ENCODE peak calls at places on chromosomes 3 and 15, in nine cellular contexts. V, W, L, X, P, A, T, G and C are unnamed samples.

GRCh38 chr15:39783244-39783820 is 691 bp upstream of the FSIP1 start:
- DNase-seq in V (no peak), W (peak; percentile 19), L (no peak), X (no peak), P (no peak), A (no peak), T (no peak), G (no peak), C (no peak)

GRCh38 chr3:156981005-156981404 is 154.9 kb downstream of the LEKR1 start:
- DNase-seq in V (no peak), W (no peak), L (no peak), X (no peak), P (no peak), A (peak; percentile 48), T (no peak), G (no peak), C (no peak)

GRCh38 chr15:38941399-38941953 is 376.9 kb upstream of the RASGRP1 start:
- DNase-seq in V (no peak), W (no peak), L (no peak), X (no peak), P (no peak), A (no peak), T (no peak), G (no peak), C (no peak)

GRCh38 chr15:79680721-79681120 is 216.1 kb downstream of the MTHFS start:
- DNase-seq in V (no peak), W (no peak), L (no peak), X (no peak), P (no peak), A (no peak), T (no peak), G (no peak), C (no peak)

GRCh38 chr15:89916660-89917059 is 3.9 kb upstream of the ARPIN start:
- DNase-seq in V (no peak), W (no peak), L (no peak), X (no peak), P (no peak), A (no peak), T (no peak), G (no peak), C (no peak)

GRCh38 chr3:12904951-12905315 is 63.6 kb upstream of the RPL32 start:
- DNase-seq in V (no peak), W (no peak), L (no peak), X (no peak), P (no peak), A (no peak), T (no peak), G (no peak), C (no peak)

GRCh38 chr15:73956276-73957086 is 30.2 kb downstream of the LOXL1 start:
- DNase-seq in V (no peak), W (no peak), L (no peak), X (peak; percentile 83), P (no peak), A (no peak), T (no peak), G (no peak), C (no peak)

GRCh38 chr3:156728267-156728985 is 54.0 kb downstream of the TIPARP start:
- DNase-seq in V (no peak), W (no peak), L (no peak), X (no peak), P (no peak), A (no peak), T (no peak), G (no peak), C (no peak)

GRCh38 chr3:6861331-6861988 is 545 bp downstream of the GRM7 start:
- DNase-seq in V (no peak), W (no peak), L (no peak), X (no peak), P (no peak), A (no peak), T (no peak), G (no peak), C (no peak)

GRCh38 chr3:48130321-48130881 is 57.8 kb downstream of the CDC25A start:
- DNase-seq in V (no peak), W (no peak), L (no peak), X (peak; percentile 81), P (no peak), A (no peak), T (peak; percentile 49), G (peak; percentile 27), C (peak; percentile 30)

GRCh38 chr3:35198857-35199256 is 440.5 kb upstream of the ARPP21 start:
- DNase-seq in V (no peak), W (no peak), L (no peak), X (no peak), P (no peak), A (no peak), T (no peak), G (no peak), C (no peak)

GRCh38 chr3:130850044-130850797 is 43.7 kb upstream of the ATP2C1 start:
- DNase-seq in V (no peak), W (peak; percentile 0), L (peak; percentile 2), X (no peak), P (no peak), A (peak; percentile 42), T (peak; percentile 38), G (no peak), C (no peak)

GRCh38 chr15:47718474-47719440 is 1.5 kb downstream of the SEMA6D start:
- DNase-seq in V (no peak), W (no peak), L (no peak), X (peak; percentile 69), P (no peak), A (peak; percentile 19), T (peak; percentile 44), G (peak; percentile 17), C (peak; percentile 45)

GRCh38 chr3:156892701-156893100 is 66.5 kb downstream of the LEKR1 start:
- DNase-seq in V (no peak), W (no peak), L (no peak), X (no peak), P (no peak), A (no peak), T (no peak), G (no peak), C (no peak)

GRCh38 chr3:112781611-112782010 is 65.1 kb downstream of the CD200R1L start:
- DNase-seq in V (no peak), W (no peak), L (no peak), X (no peak), P (no peak), A (no peak), T (no peak), G (no peak), C (no peak)

DNA sequence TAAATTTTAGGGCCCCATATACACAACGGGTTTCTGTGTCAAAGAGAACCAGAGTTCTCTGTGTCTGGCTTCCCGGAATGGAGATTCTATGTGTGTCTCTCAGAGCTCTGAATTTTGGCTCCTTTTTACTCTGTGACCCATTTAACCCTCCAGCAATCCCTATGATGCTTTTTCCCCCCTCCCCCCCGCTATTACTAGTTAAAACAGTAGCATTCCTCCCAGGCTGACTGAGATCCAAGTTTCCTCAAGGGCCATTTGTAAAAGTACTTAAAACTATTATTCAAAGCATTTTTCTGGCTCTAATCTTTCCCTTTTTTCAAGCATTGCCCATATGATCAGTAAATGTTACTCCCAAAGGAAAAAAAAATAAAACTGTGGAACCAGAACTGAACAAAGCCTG is 6.6 kb upstream of the STAC start:
- DNase-seq in V (no peak), W (no peak), L (no peak), X (no peak), P (no peak), A (no peak), T (no peak), G (no peak), C (no peak)
- H3K4me1 ChIP-seq in V (no peaks in the 10 kb centered on the region), W (no peaks in the 10 kb centered on the region), L (no peaks in the 10 kb centered on the region), X (no peaks in the 10 kb centered on the region), P (no peaks in the 10 kb centered on the region), A (no peaks in the 10 kb centered on the region), T (no peaks in the 10 kb centered on the region), G (no peaks in the 10 kb centered on the region), C (no peaks in the 10 kb centered on the region)

GRCh38 chr15:44565387-44566169 is 28.6 kb downstream of the EIF3J start:
- DNase-seq in V (no peak), W (no peak), L (no peak), X (no peak), P (no peak), A (no peak), T (no peak), G (no peak), C (no peak)
- H3K4me1 ChIP-seq in V (peaks cover 6% of the 10 kb centered on the region), W (peaks cover 5% of the 10 kb centered on the region), L (peaks cover 1% of the 10 kb centered on the region), X (no peaks in the 10 kb centered on the region), P (no peaks in the 10 kb centered on the region), A (peaks cover 2% of the 10 kb centered on the region), T (no peaks in the 10 kb centered on the region), G (no peaks in the 10 kb centered on the region), C (no peaks in the 10 kb centered on the region)

GRCh38 chr3:9779721-9780450 is 10.1 kb upstream of the CAMK1 start:
- DNase-seq in V (peak; percentile 13), W (peak; percentile 57), L (no peak), X (no peak), P (no peak), A (no peak), T (no peak), G (no peak), C (peak; percentile 68)

GRCh38 chr3:9778102-9778501 is 8.4 kb upstream of the CAMK1 start:
- DNase-seq in V (no peak), W (no peak), L (no peak), X (no peak), P (no peak), A (no peak), T (no peak), G (no peak), C (no peak)

GRCh38 chr3:9777695-9778023 is 7.9 kb upstream of the CAMK1 start:
- DNase-seq in V (no peak), W (no peak), L (no peak), X (no peak), P (no peak), A (no peak), T (no peak), G (no peak), C (no peak)

GRCh38 chr3:9779197-9779596 is 9.4 kb upstream of the CAMK1 start:
- DNase-seq in V (no peak), W (no peak), L (no peak), X (no peak), P (no peak), A (no peak), T (no peak), G (no peak), C (no peak)

DNA sequence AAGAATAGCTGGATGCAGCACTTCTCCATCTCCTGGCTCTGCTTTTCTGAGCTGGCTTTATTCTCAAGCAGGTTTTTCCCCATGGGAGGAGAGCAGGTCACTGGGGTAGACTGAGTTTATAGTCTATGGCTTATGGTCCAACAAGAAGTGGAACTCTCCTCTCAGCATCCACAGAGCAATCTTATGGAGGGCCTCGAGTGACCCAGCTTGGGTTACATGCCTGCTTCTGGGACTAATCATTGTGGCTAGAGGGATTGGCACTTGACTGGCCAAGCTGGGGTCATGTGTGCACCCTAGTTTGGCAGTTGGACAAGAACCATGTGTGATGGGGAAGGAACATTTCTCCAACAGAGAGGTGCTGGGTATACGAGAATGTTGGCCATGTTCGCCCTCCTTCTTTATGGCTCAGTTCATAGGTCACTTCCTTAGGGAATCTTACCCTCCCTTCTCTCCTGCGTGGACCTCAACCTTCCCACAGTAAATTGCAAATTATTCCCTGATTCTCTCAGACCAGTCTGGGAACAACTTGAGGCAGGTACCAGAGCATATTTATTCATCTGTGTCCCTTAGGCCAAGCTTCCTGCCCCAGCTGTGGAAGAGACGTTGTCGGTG is 8.9 kb upstream of the CAMK1 start:
- DNase-seq in V (no peak), W (no peak), L (no peak), X (no peak), P (no peak), A (no peak), T (no peak), G (no peak), C (no peak)
- H3K4me1 ChIP-seq in V (peaks cover 43% of the 10 kb centered on the region), W (peaks cover 46% of the 10 kb centered on the region), L (peaks cover 25% of the 10 kb centered on the region), X (peaks cover 3% of the 10 kb centered on the region), P (no peaks in the 10 kb centered on the region), A (no peaks in the 10 kb centered on the region), T (no peaks in the 10 kb centered on the region), G (no peaks in the 10 kb centered on the region), C (peaks cover 9% of the 10 kb centered on the region)

GRCh38 chr3:18228060-18228459 is 197.1 kb downstream of the SATB1 start:
- DNase-seq in V (no peak), W (no peak), L (no peak), X (no peak), P (no peak), A (no peak), T (no peak), G (no peak), C (no peak)
- H3K4me1 ChIP-seq in V (peaks cover 8% of the 10 kb centered on the region), W (no peaks in the 10 kb centered on the region), L (no peaks in the 10 kb centered on the region), X (no peaks in the 10 kb centered on the region), P (no peaks in the 10 kb centered on the region), A (no peaks in the 10 kb centered on the region), T (no peaks in the 10 kb centered on the region), G (no peaks in the 10 kb centered on the region), C (no peaks in the 10 kb centered on the region)